ENCODE peak calls at places on chromosomes 16 and 17, in nine cellular contexts. B is esophagus muscularis mucosa, O is A549, F is IMR-90, C is lower leg skin, W is ovary, E is Peyer's patch, A is NB4, N is H1. Q is an unnamed sample.
A peak's percentile ranks its signal among the peaks of the same experiment; 100 is the strongest.

GRCh38 chr16:1144476-1145382 is 8.2 kb upstream of the CACNA1H start:
- DNase-seq in B (no peak), O (no peak), F (no peak), C (no peak), W (no peak), E (no peak), A (no peak), N (no peak), Q (no peak)

GRCh38 chr17:19883537-19884215 is 15.9 kb upstream of the ULK2 start:
- DNase-seq in B (no peak), O (no peak), F (peak; percentile 34), C (no peak), W (no peak), E (no peak), A (no peak), N (no peak), Q (no peak)

GRCh38 chr17:74459622-74460021 is 6.8 kb upstream of the CD300A start:
- DNase-seq in B (no peak), O (no peak), F (no peak), C (no peak), W (no peak), E (no peak), A (no peak), N (no peak), Q (no peak)

GRCh38 chr17:31660684-31661083 is 198.4 kb downstream of the COPRS start:
- DNase-seq in B (no peak), O (no peak), F (no peak), C (no peak), W (no peak), E (no peak), A (no peak), N (no peak), Q (no peak)

GRCh38 chr17:82957961-82958491 is 118.2 kb upstream of the ZNF750 start:
- DNase-seq in B (no peak), O (no peak), F (no peak), C (no peak), W (no peak), E (peak; percentile 38), A (no peak), N (no peak), Q (no peak)

GRCh38 chr17:27980035-27980434 is 62.4 kb upstream of the NLK start:
- DNase-seq in B (no peak), O (peak; percentile 72), F (peak; percentile 75), C (no peak), W (no peak), E (no peak), A (no peak), N (no peak), Q (no peak)

GRCh38 chr16:84690088-84690819 is 9.5 kb upstream of the USP10 start:
- DNase-seq in B (no peak), O (no peak), F (no peak), C (no peak), W (no peak), E (no peak), A (no peak), N (no peak), Q (no peak)

GRCh38 chr17:79974786-79975497 is 60.7 kb downstream of the TBC1D16 start:
- DNase-seq in B (no peak), O (peak; percentile 33), F (no peak), C (no peak), W (peak; percentile 50), E (no peak), A (peak; percentile 30), N (no peak), Q (no peak)

GRCh38 chr17:19331134-19331533 is 31.4 kb downstream of the B9D1 start:
- DNase-seq in B (no peak), O (no peak), F (peak; percentile 92), C (no peak), W (no peak), E (no peak), A (no peak), N (no peak), Q (no peak)

GRCh38 chr16:15725641-15726240 is 75.7 kb downstream of the NDE1 start:
- DNase-seq in B (no peak), O (no peak), F (no peak), C (no peak), W (no peak), E (no peak), A (no peak), N (no peak), Q (no peak)

GRCh38 chr17:74865504-74866197 is 6.0 kb upstream of the GRIN2C start:
- DNase-seq in B (no peak), O (no peak), F (no peak), C (no peak), W (no peak), E (no peak), A (no peak), N (no peak), Q (no peak)

DNA sequence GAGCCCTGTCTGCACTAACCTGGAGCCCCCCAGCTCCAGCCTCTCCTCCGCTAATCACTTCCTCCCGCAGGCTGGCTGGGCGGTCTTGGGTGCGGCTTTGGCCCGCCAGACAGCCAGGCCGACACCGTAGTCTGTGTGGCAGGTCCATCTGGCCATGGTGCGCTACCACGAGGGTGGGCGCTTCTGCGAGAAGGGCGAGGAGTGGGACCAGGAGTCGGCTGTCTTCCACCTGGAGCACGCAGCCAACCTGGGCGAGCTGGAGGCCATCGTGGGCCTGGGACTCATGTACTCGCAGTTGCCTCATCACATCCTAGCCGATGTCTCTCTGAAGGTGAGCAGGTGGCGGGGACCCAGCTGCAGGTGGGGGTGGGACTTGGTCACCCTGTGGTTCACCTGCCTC is 30.7 kb upstream of the POLR3E start:
- DNase-seq in B (no peak), O (no peak), F (no peak), C (no peak), W (no peak), E (no peak), A (no peak), N (no peak), Q (no peak)
- H3K4me3 ChIP-seq in B (no peak overlapping the region), O (no peak overlapping the region), F (no peak overlapping the region), C (no peak overlapping the region), W (no peak overlapping the region), E (no peak overlapping the region), A (no peak overlapping the region), N (no peak overlapping the region), Q (no peak overlapping the region)

DNA sequence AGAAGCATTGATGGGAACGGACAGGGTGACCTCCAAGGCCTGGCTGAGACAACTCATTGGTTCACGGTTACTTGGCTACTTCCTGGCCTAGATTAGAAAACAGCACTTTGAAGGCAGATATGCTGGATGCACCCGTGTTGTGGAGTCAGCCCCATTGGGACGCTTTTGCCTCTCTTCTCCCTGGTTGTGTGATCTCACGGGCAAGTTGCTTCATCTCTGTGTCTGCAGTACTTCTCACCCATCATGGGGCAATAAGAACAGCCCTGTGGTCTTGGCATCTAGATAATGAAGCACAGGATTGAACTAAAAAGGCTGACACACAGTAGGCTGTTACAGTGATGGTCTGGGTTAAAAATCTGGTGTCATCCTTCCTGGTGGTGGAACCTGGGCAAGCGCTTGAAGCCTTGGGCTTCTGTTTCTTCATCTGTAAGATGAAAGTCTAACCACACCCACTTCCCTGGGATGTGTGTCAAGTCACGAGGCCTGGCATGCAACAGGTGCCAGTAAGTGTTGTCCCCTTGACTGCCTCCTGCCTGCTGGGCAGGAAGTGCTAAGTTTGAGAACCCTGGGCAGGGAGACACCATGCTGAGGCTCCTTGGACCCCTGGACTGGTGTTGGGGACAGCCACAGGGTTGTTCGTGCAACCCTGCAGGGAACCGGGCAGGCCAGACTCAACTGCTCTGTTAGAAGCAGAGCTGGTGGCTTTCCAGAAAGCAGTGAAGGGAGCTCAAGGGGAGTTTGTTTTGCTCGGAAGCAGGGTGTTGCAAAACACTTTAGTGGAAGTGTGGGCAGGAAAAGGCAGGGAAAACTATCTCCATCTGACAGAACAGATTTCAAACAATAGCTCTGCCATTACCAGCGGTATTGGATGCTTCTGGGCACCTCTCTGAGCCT is 6.0 kb upstream of the MAP2K3 start:
- DNase-seq in B (no peak), O (no peak), F (no peak), C (peak; percentile 75), W (no peak), E (peak; percentile 82), A (peak; percentile 30), N (no peak), Q (peak; percentile 47)
- TF ChIP-seq POLR2A in B (no peak), O (no peak), F (no peak), C (no peak), W (no peak), E (no peak), A (no peak), N (no peak), Q (no peak)

GRCh38 chr17:76027159-76027839 is at the start of gene EVPL:
- DNase-seq in B (no peak), O (peak; percentile 88), F (no peak), C (peak; percentile 82), W (no peak), E (peak; percentile 91), A (peak; percentile 51), N (no peak), Q (no peak)
- TF ChIP-seq CTCF in B (no peak), O (no peak), F (no peak), C (no peak), W (no peak), E (no peak), A (no peak), N (no peak), Q (no peak)

GRCh38 chr16:10808218-10808617 is 10.4 kb downstream of the TVP23A start:
- DNase-seq in B (no peak), O (no peak), F (no peak), C (no peak), W (no peak), E (no peak), A (no peak), N (no peak), Q (no peak)
- H3K4me3 ChIP-seq in B (no peak overlapping the region), O (no peak overlapping the region), F (no peak overlapping the region), C (no peak overlapping the region), W (no peak overlapping the region), E (no peak overlapping the region), A (no peak overlapping the region), N (no peak overlapping the region), Q (no peak overlapping the region)

DNA sequence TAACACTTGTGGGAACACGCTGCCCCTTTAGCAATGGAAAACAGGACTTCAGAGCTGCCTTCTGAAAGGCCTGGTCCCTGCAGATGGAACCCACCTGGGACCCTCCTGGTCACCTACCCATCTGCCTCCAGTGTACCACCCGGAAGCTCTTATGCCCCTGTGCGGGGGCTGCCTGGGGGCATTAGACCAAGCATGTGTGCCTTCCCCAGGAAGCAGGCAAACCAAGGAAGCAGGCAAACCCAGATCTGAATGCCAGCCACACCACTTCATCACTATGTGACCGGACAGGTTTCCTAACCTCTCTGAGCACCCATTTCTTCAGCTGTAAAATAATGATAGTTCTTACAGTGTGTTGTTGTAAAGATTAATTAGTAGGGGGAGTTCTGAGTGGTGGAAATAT is 20.8 kb upstream of the LRRC37A3 start:
- DNase-seq in B (no peak), O (no peak), F (no peak), C (no peak), W (no peak), E (no peak), A (no peak), N (no peak), Q (no peak)
- TF ChIP-seq POLR2A in B (no peak), O (no peak), F (no peak), C (no peak), W (no peak), E (no peak), A (no peak), N (no peak), Q (no peak)

GRCh38 chr16:50396770-50397525 is 28.2 kb upstream of the BRD7 start:
- DNase-seq in B (peak; percentile 53), O (peak; percentile 58), F (peak; percentile 36), C (peak; percentile 40), W (no peak), E (no peak), A (peak; percentile 42), N (no peak), Q (no peak)
- TF ChIP-seq CTCF in B (no peak), O (no peak), F (no peak), C (no peak), W (no peak), E (no peak), A (no peak), N (no peak), Q (no peak)